ENCODE peak calls at places on chromosomes 4 and X, in eight cellular contexts. P, R, H, L, T, W, B and A are unnamed samples.

GRCh38 chr4:25096553-25097443 is 63.5 kb downstream of the SEPSECS start:
- DNase-seq in P (no peak), R (no peak), H (no peak), L (no peak), T (no peak), W (no peak), B (no peak), A (no peak)

GRCh38 chr4:55348436-55348835 is 2.4 kb downstream of the SRD5A3 start:
- DNase-seq in P (no peak), R (no peak), H (no peak), L (no peak), T (no peak), W (no peak), B (no peak), A (no peak)

GRCh38 chrX:148956352-148956751 is 455.9 kb downstream of the AFF2 start:
- DNase-seq in P (no peak), R (no peak), H (no peak), L (no peak), T (no peak), W (no peak), B (no peak), A (no peak)

GRCh38 chr4:138602664-138603063 is 360.5 kb upstream of the SLC7A11 start:
- DNase-seq in P (no peak), R (no peak), H (no peak), L (no peak), T (no peak), W (no peak), B (no peak), A (no peak)

GRCh38 chr4:75555294-75556164 is at the start of gene ODAPH:
- DNase-seq in P (no peak), R (no peak), H (peak; percentile 53), L (no peak), T (no peak), W (peak; percentile 77), B (no peak), A (no peak)

GRCh38 chr4:74504212-74504611 is 59.3 kb downstream of the AREG start:
- DNase-seq in P (no peak), R (no peak), H (no peak), L (no peak), T (no peak), W (no peak), B (no peak), A (no peak)

GRCh38 chr4:111399523-111400135 is 745.6 kb upstream of the FAM241A start:
- DNase-seq in P (no peak), R (no peak), H (no peak), L (no peak), T (no peak), W (no peak), B (no peak), A (no peak)

GRCh38 chr4:101556845-101557244 is 209.5 kb upstream of the PPP3CA start:
- DNase-seq in P (no peak), R (no peak), H (no peak), L (no peak), T (no peak), W (no peak), B (no peak), A (no peak)

GRCh38 chr4:182575225-182575624 is 332.0 kb downstream of the TENM3 start:
- DNase-seq in P (no peak), R (no peak), H (no peak), L (no peak), T (no peak), W (no peak), B (no peak), A (no peak)
- TF ChIP-seq CTCF in P (no peak), R (no peak), H (no peak), L (no peak), T (no peak), W (no peak), B (no peak), A (no peak)

GRCh38 chr4:122687450-122688121 is 44.9 kb upstream of the BBS12 start:
- DNase-seq in P (no peak), R (no peak), H (no peak), L (peak; percentile 72), T (no peak), W (no peak), B (no peak), A (no peak)

GRCh38 chr4:122688529-122688928 is 44.0 kb upstream of the BBS12 start:
- DNase-seq in P (no peak), R (no peak), H (no peak), L (no peak), T (no peak), W (no peak), B (no peak), A (no peak)

GRCh38 chr4:122689972-122690371 is 42.5 kb upstream of the BBS12 start:
- DNase-seq in P (no peak), R (no peak), H (peak; percentile 45), L (no peak), T (no peak), W (no peak), B (no peak), A (no peak)

GRCh38 chr4:122681568-122681967 is 50.9 kb upstream of the BBS12 start:
- DNase-seq in P (no peak), R (no peak), H (no peak), L (no peak), T (no peak), W (no peak), B (no peak), A (no peak)

GRCh38 chr4:122686709-122687108 is 45.8 kb upstream of the BBS12 start:
- DNase-seq in P (no peak), R (no peak), H (no peak), L (no peak), T (no peak), W (no peak), B (no peak), A (no peak)
- TF ChIP-seq CTCF in P (no peak), R (no peak), H (no peak), L (no peak), T (no peak), W (no peak), B (no peak), A (no peak)

GRCh38 chr4:156969136-156969535 is 2.5 kb downstream of the PDGFC start:
- DNase-seq in P (no peak), R (no peak), H (no peak), L (no peak), T (no peak), W (no peak), B (no peak), A (no peak)

GRCh38 chr4:156971623-156972369 is at the start of gene PDGFC:
- DNase-seq in P (peak; percentile 79), R (no peak), H (peak; percentile 56), L (peak; percentile 88), T (peak; percentile 84), W (no peak), B (peak; percentile 72), A (peak; percentile 91)

GRCh38 chr4:156971168-156971601 is 414 bp downstream of the PDGFC start:
- DNase-seq in P (peak; percentile 24), R (no peak), H (peak; percentile 29), L (peak; percentile 47), T (no peak), W (no peak), B (peak; percentile 32), A (no peak)

GRCh38 chr4:156972370-156972980 is 876 bp upstream of the PDGFC start:
- DNase-seq in P (no peak), R (no peak), H (no peak), L (peak; percentile 4), T (no peak), W (no peak), B (no peak), A (no peak)

DNA sequence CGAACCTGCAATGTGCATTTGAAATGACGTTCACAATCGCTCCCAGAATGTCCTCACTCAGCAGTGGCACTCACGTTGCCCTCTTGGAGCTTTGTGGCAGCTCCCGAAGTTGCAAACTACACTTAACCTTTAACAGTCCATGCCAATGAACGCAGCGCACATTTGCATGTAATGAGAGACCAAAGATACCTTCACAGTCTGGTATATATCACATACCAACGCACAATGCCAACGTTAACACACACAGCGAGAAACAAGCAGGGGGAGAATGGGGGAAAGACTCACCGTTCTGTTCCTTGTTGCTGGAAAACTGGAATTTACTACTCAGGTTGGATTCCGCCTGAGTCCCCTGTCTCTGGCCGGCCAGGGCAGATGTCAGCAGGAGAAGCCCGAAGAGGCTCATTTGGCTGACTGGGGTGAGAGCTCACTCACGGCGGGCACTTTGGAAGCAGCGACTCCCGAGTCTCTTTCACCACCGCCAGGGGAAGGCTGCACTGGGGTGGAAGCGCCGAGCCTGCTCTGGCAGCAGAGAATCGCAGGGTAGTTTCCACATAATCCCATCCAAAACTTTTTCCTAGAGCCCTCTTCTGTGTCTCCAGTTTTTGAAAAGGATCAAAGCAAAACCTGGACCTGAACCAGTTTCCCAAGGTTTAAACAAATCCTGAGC is 965 bp downstream of the PDGFC start:
- DNase-seq in P (peak; percentile 55), R (no peak), H (peak; percentile 27), L (peak; percentile 82), T (peak; percentile 74), W (no peak), B (peak; percentile 51), A (peak; percentile 90)
- TF ChIP-seq CTCF in P (peak; percentile 62), R (no peak), H (no peak), L (peak; percentile 64), T (peak; percentile 75), W (peak; percentile 51), B (peak; percentile 66), A (peak; percentile 66)

GRCh38 chrX:47198687-47199080 is 5.1 kb downstream of the UBA1 start:
- DNase-seq in P (no peak), R (no peak), H (no peak), L (no peak), T (no peak), W (no peak), B (no peak), A (no peak)

GRCh38 chrX:47201545-47201944 is 7.9 kb downstream of the UBA1 start:
- DNase-seq in P (no peak), R (no peak), H (no peak), L (no peak), T (no peak), W (no peak), B (no peak), A (no peak)

GRCh38 chrX:47199286-47199685 is 5.7 kb downstream of the UBA1 start:
- DNase-seq in P (no peak), R (no peak), H (no peak), L (no peak), T (no peak), W (no peak), B (no peak), A (no peak)

GRCh38 chrX:47202316-47202715 is 8.7 kb downstream of the UBA1 start:
- DNase-seq in P (no peak), R (no peak), H (no peak), L (no peak), T (no peak), W (no peak), B (no peak), A (no peak)

DNA sequence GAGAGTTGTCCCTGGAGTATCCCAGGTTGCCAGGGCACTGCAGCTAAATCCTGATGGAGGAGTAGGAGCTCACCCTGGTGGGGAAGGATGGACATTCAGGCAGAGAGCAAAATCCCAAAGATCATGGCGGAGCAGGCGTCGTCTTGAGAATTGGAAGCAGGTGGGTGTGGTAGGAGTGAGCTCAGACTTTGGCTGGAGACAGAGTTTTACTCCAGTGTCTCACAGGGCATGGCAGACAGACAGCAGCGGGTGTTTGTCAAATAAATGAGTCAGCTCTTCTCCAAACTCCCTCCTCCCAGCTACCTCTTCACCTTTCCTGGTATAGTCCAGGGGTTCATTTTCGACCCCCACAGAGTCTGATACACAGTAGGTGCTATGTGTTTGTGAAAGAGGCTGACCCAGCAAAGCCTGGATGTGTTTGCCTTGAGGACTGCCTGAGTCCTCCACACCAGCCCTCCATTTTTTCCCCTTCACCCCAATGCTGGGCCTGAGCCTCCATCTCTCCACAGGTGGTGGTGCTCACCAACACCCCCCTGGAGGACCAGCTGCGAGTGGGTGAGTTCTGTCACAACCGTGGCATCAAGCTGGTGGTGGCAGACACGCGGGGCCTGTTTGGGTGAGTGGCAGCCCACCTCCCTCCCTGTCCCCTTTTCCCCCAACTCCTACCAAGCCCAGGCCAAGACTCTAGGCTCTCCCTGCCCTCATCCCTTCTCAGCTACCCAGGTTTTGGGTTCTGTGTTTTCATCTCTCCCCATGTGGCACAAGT is 6.9 kb downstream of the UBA1 start:
- DNase-seq in P (peak; percentile 22), R (no peak), H (no peak), L (no peak), T (no peak), W (no peak), B (no peak), A (no peak)
- TF ChIP-seq CTCF in P (peak; percentile 16), R (no peak), H (no peak), L (peak; percentile 5), T (peak; percentile 35), W (peak; percentile 53), B (peak; percentile 18), A (no peak)